ENCODE peak calls at places on chromosomes 6 and 20, in eight cellular contexts. One of them, this sample, is unnamed.

GRCh38 chr6:15770347-15771143 is 107.7 kb upstream of the DTNBP1 start:
- DNase-seq in omental fat pad: no peak
- DNase-seq in heart left ventricle: no peak
- DNase-seq in upper lobe of right lung: no peak
- DNase-seq in astrocyte of the spinal cord: no peak
- DNase-seq in HCT116: no peak
- DNase-seq in mesothelial cell of epicardium: no peak
- DNase-seq in OCI-LY7: peak; percentile 2
- DNase-seq in this sample: no peak

GRCh38 chr6:83812595-83812994 is 40.6 kb upstream of the RIPPLY2 start:
- DNase-seq in astrocyte of the spinal cord: no peak
- DNase-seq in heart left ventricle: no peak
- DNase-seq in upper lobe of right lung: no peak
- DNase-seq in omental fat pad: no peak
- DNase-seq in mesothelial cell of epicardium: no peak
- DNase-seq in OCI-LY7: no peak
- DNase-seq in HCT116: no peak
- DNase-seq in this sample: no peak

GRCh38 chr6:156585859-156586258 is 191.3 kb upstream of the ARID1B start:
- DNase-seq in omental fat pad: no peak
- DNase-seq in OCI-LY7: no peak
- DNase-seq in HCT116: no peak
- DNase-seq in heart left ventricle: no peak
- DNase-seq in astrocyte of the spinal cord: no peak
- DNase-seq in mesothelial cell of epicardium: no peak
- DNase-seq in upper lobe of right lung: no peak
- DNase-seq in this sample: no peak

GRCh38 chr6:30798501-30798900 is 54.2 kb upstream of the IER3 start:
- DNase-seq in OCI-LY7: no peak
- DNase-seq in astrocyte of the spinal cord: no peak
- DNase-seq in upper lobe of right lung: no peak
- DNase-seq in mesothelial cell of epicardium: no peak
- DNase-seq in heart left ventricle: no peak
- DNase-seq in omental fat pad: no peak
- DNase-seq in HCT116: no peak
- DNase-seq in this sample: no peak

GRCh38 chr6:62623851-62624532 is 338.0 kb upstream of the KHDRBS2 start:
- DNase-seq in heart left ventricle: no peak
- DNase-seq in upper lobe of right lung: no peak
- DNase-seq in OCI-LY7: no peak
- DNase-seq in mesothelial cell of epicardium: no peak
- DNase-seq in omental fat pad: no peak
- DNase-seq in HCT116: no peak
- DNase-seq in astrocyte of the spinal cord: no peak
- DNase-seq in this sample: no peak

GRCh38 chr6:55182016-55182650 is 7.8 kb downstream of the HCRTR2 start:
- DNase-seq in heart left ventricle: no peak
- DNase-seq in omental fat pad: no peak
- DNase-seq in astrocyte of the spinal cord: no peak
- DNase-seq in mesothelial cell of epicardium: no peak
- DNase-seq in HCT116: no peak
- DNase-seq in OCI-LY7: no peak
- DNase-seq in upper lobe of right lung: no peak
- DNase-seq in this sample: no peak

GRCh38 chr20:63151554-63152321 is 64.2 kb downstream of the YTHDF1 start:
- DNase-seq in omental fat pad: no peak
- DNase-seq in astrocyte of the spinal cord: no peak
- DNase-seq in OCI-LY7: no peak
- DNase-seq in heart left ventricle: peak; percentile 48
- DNase-seq in HCT116: no peak
- DNase-seq in upper lobe of right lung: no peak
- DNase-seq in mesothelial cell of epicardium: no peak
- DNase-seq in this sample: no peak

GRCh38 chr6:38806271-38806670 is 91.2 kb downstream of the DNAH8 start:
- DNase-seq in HCT116: no peak
- DNase-seq in upper lobe of right lung: no peak
- DNase-seq in omental fat pad: no peak
- DNase-seq in astrocyte of the spinal cord: no peak
- DNase-seq in heart left ventricle: no peak
- DNase-seq in OCI-LY7: no peak
- DNase-seq in mesothelial cell of epicardium: no peak
- DNase-seq in this sample: no peak

GRCh38 chr6:41723178-41723935 is 12.1 kb downstream of the TFEB start:
- DNase-seq in OCI-LY7: peak; percentile 94
- DNase-seq in omental fat pad: peak; percentile 40
- DNase-seq in mesothelial cell of epicardium: peak; percentile 47
- DNase-seq in HCT116: no peak
- DNase-seq in upper lobe of right lung: peak; percentile 93
- DNase-seq in heart left ventricle: peak; percentile 91
- DNase-seq in astrocyte of the spinal cord: peak; percentile 79
- DNase-seq in this sample: no peak

GRCh38 chr20:58149412-58150091 is 78.9 kb downstream of the ANKRD60 start:
- DNase-seq in heart left ventricle: no peak
- DNase-seq in omental fat pad: no peak
- DNase-seq in upper lobe of right lung: no peak
- DNase-seq in HCT116: no peak
- DNase-seq in mesothelial cell of epicardium: no peak
- DNase-seq in OCI-LY7: no peak
- DNase-seq in astrocyte of the spinal cord: no peak
- DNase-seq in this sample: no peak

GRCh38 chr6:170147056-170147787 is 143.7 kb downstream of the DLL1 start:
- DNase-seq in upper lobe of right lung: no peak
- DNase-seq in mesothelial cell of epicardium: no peak
- DNase-seq in OCI-LY7: no peak
- DNase-seq in omental fat pad: no peak
- DNase-seq in astrocyte of the spinal cord: no peak
- DNase-seq in HCT116: no peak
- DNase-seq in heart left ventricle: peak; percentile 59
- DNase-seq in this sample: no peak
- TF ChIP-seq CTCF in upper lobe of right lung: no peak
- TF ChIP-seq CTCF in mesothelial cell of epicardium: no peak
- TF ChIP-seq CTCF in OCI-LY7: no peak
- TF ChIP-seq CTCF in omental fat pad: no peak
- TF ChIP-seq CTCF in astrocyte of the spinal cord: no peak
- TF ChIP-seq CTCF in HCT116: no peak
- TF ChIP-seq CTCF in heart left ventricle: no peak
- TF ChIP-seq CTCF in this sample: no peak

GRCh38 chr20:4449977-4450715 is 271.6 kb upstream of the PRND start:
- DNase-seq in mesothelial cell of epicardium: no peak
- DNase-seq in upper lobe of right lung: no peak
- DNase-seq in astrocyte of the spinal cord: peak; percentile 58
- DNase-seq in heart left ventricle: no peak
- DNase-seq in HCT116: peak; percentile 13
- DNase-seq in omental fat pad: no peak
- DNase-seq in OCI-LY7: no peak
- DNase-seq in this sample: no peak
- TF ChIP-seq CTCF in mesothelial cell of epicardium: no peak
- TF ChIP-seq CTCF in upper lobe of right lung: peak; percentile 10
- TF ChIP-seq CTCF in astrocyte of the spinal cord: peak; percentile 47
- TF ChIP-seq CTCF in heart left ventricle: no peak
- TF ChIP-seq CTCF in HCT116: no peak
- TF ChIP-seq CTCF in omental fat pad: no peak
- TF ChIP-seq CTCF in OCI-LY7: no peak
- TF ChIP-seq CTCF in this sample: peak; percentile 26

GRCh38 chr20:17494201-17494600 is 37.0 kb downstream of the BFSP1 start:
- DNase-seq in omental fat pad: no peak
- DNase-seq in upper lobe of right lung: no peak
- DNase-seq in mesothelial cell of epicardium: no peak
- DNase-seq in astrocyte of the spinal cord: no peak
- DNase-seq in OCI-LY7: no peak
- DNase-seq in HCT116: no peak
- DNase-seq in heart left ventricle: no peak
- DNase-seq in this sample: no peak
- TF ChIP-seq CTCF in omental fat pad: no peak
- TF ChIP-seq CTCF in upper lobe of right lung: no peak
- TF ChIP-seq CTCF in mesothelial cell of epicardium: no peak
- TF ChIP-seq CTCF in astrocyte of the spinal cord: no peak
- TF ChIP-seq CTCF in OCI-LY7: no peak
- TF ChIP-seq CTCF in HCT116: no peak
- TF ChIP-seq CTCF in heart left ventricle: no peak
- TF ChIP-seq CTCF in this sample: no peak

DNA sequence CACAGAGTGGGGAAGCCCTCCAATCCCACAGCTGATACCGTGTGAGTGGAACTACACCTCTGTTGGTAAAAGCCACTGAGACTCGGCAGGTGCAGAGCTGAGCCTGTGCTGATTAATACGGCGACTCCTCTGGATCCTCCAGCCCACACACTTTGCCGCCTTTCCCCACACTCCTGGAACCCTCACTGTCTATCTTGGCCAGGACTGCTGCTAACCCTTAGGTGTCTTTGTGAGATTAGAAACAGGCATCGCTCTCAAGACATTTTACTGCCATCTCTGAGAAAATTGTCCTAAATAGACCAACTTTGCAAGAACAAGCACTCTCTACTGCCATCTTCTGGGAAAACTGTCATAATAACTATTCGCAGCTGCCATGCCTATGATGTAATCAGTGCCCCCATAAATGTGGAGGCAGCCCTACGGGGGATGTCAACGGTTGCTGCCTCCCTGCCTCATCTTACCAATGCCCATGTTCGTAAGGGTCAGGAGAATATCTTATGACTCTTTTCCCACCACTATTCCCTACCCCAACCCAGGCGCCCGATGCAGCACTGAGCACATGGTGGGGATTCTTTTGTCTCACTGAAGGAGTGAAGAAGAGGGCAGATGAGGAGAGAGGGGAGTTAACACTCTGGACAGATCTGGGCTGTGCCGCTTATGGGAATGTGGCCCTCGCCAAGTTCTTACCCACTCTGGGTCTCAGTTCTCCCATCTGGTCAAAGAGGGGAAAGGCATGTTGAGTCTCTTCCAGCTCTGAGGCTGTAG is 26.1 kb upstream of the KCNB1 start:
- DNase-seq in upper lobe of right lung: no peak
- DNase-seq in astrocyte of the spinal cord: peak; percentile 43
- DNase-seq in HCT116: peak; percentile 28
- DNase-seq in mesothelial cell of epicardium: no peak
- DNase-seq in omental fat pad: no peak
- DNase-seq in heart left ventricle: no peak
- DNase-seq in OCI-LY7: peak; percentile 73
- DNase-seq in this sample: no peak
- TF ChIP-seq CTCF in upper lobe of right lung: peak; percentile 50
- TF ChIP-seq CTCF in astrocyte of the spinal cord: peak; percentile 60
- TF ChIP-seq CTCF in HCT116: peak; percentile 79
- TF ChIP-seq CTCF in mesothelial cell of epicardium: peak; percentile 37
- TF ChIP-seq CTCF in omental fat pad: no peak
- TF ChIP-seq CTCF in heart left ventricle: peak; percentile 49
- TF ChIP-seq CTCF in OCI-LY7: peak; percentile 77
- TF ChIP-seq CTCF in this sample: peak; percentile 63

GRCh38 chr20:34561661-34562060 is 3.1 kb downstream of the MAP1LC3A start:
- DNase-seq in upper lobe of right lung: no peak
- DNase-seq in astrocyte of the spinal cord: no peak
- DNase-seq in OCI-LY7: no peak
- DNase-seq in HCT116: no peak
- DNase-seq in heart left ventricle: no peak
- DNase-seq in mesothelial cell of epicardium: no peak
- DNase-seq in omental fat pad: no peak
- DNase-seq in this sample: no peak

GRCh38 chr20:34560141-34560523 is 1.6 kb downstream of the MAP1LC3A start:
- DNase-seq in HCT116: no peak
- DNase-seq in mesothelial cell of epicardium: no peak
- DNase-seq in OCI-LY7: no peak
- DNase-seq in astrocyte of the spinal cord: no peak
- DNase-seq in omental fat pad: no peak
- DNase-seq in upper lobe of right lung: no peak
- DNase-seq in heart left ventricle: no peak
- DNase-seq in this sample: no peak

GRCh38 chr20:34560614-34561013 is 2.1 kb downstream of the MAP1LC3A start:
- DNase-seq in upper lobe of right lung: no peak
- DNase-seq in mesothelial cell of epicardium: no peak
- DNase-seq in astrocyte of the spinal cord: no peak
- DNase-seq in heart left ventricle: no peak
- DNase-seq in HCT116: no peak
- DNase-seq in omental fat pad: no peak
- DNase-seq in OCI-LY7: no peak
- DNase-seq in this sample: no peak

GRCh38 chr20:34564810-34565209 is 6.3 kb downstream of the MAP1LC3A start:
- DNase-seq in OCI-LY7: no peak
- DNase-seq in omental fat pad: no peak
- DNase-seq in mesothelial cell of epicardium: no peak
- DNase-seq in heart left ventricle: no peak
- DNase-seq in HCT116: no peak
- DNase-seq in upper lobe of right lung: no peak
- DNase-seq in astrocyte of the spinal cord: no peak
- DNase-seq in this sample: no peak

DNA sequence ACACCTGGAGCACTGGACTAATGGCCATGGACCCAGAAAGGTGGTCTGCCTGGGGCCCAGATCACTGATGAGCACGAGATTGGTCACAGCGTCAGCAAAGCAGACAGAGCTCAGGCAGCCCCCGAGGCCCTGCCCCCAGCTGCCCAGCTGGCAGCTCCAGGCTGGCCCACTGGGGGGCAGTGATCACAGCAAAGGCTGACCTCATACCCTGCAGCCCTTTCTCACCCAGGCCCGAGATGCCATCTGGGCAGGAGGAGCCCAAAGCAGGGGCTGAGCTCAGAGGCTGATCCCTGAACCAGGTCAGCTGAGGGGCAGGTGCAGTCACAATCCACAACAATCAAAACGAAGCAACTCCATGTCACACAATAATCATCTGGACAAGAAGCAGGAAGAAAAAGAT is 4.1 kb downstream of the MAP1LC3A start:
- DNase-seq in OCI-LY7: peak; percentile 23
- DNase-seq in astrocyte of the spinal cord: no peak
- DNase-seq in heart left ventricle: no peak
- DNase-seq in upper lobe of right lung: no peak
- DNase-seq in mesothelial cell of epicardium: no peak
- DNase-seq in HCT116: no peak
- DNase-seq in omental fat pad: no peak
- DNase-seq in this sample: no peak
- TF ChIP-seq CTCF in OCI-LY7: peak; percentile 61
- TF ChIP-seq CTCF in astrocyte of the spinal cord: peak; percentile 52
- TF ChIP-seq CTCF in heart left ventricle: peak; percentile 24
- TF ChIP-seq CTCF in upper lobe of right lung: peak; percentile 40
- TF ChIP-seq CTCF in mesothelial cell of epicardium: no peak
- TF ChIP-seq CTCF in HCT116: peak; percentile 19
- TF ChIP-seq CTCF in omental fat pad: no peak
- TF ChIP-seq CTCF in this sample: peak; percentile 56

DNA sequence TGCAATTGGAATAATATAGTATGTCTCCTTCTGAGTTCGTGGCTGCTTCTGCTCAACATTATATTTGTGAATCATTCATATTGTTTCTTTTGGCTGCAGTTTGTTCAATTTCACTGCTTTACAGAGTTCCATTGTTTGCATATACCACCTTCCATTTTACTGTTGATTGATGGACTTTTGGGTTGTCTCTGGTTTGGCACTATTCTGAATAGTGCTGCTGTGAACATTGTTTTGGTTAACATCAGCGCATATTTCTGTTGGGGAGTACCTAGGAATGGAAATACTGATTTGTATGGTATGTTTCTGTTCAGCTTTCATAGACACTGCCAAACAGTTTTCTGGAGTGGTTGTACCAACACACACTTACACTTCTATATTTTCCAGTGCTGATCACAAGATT is 46.9 kb downstream of the UST start:
- DNase-seq in OCI-LY7: no peak
- DNase-seq in mesothelial cell of epicardium: no peak
- DNase-seq in heart left ventricle: no peak
- DNase-seq in omental fat pad: no peak
- DNase-seq in upper lobe of right lung: no peak
- DNase-seq in astrocyte of the spinal cord: peak; percentile 65
- DNase-seq in HCT116: no peak
- DNase-seq in this sample: no peak
- TF ChIP-seq CTCF in OCI-LY7: no peak
- TF ChIP-seq CTCF in mesothelial cell of epicardium: no peak
- TF ChIP-seq CTCF in heart left ventricle: no peak
- TF ChIP-seq CTCF in omental fat pad: no peak
- TF ChIP-seq CTCF in upper lobe of right lung: no peak
- TF ChIP-seq CTCF in astrocyte of the spinal cord: no peak
- TF ChIP-seq CTCF in HCT116: no peak
- TF ChIP-seq CTCF in this sample: no peak

GRCh38 chr20:47359533-47360206 is 3.2 kb upstream of the ZMYND8 start:
- DNase-seq in upper lobe of right lung: no peak
- DNase-seq in astrocyte of the spinal cord: no peak
- DNase-seq in OCI-LY7: no peak
- DNase-seq in HCT116: no peak
- DNase-seq in omental fat pad: no peak
- DNase-seq in mesothelial cell of epicardium: no peak
- DNase-seq in heart left ventricle: no peak
- DNase-seq in this sample: no peak
- TF ChIP-seq CTCF in upper lobe of right lung: no peak
- TF ChIP-seq CTCF in astrocyte of the spinal cord: no peak
- TF ChIP-seq CTCF in OCI-LY7: no peak
- TF ChIP-seq CTCF in HCT116: no peak
- TF ChIP-seq CTCF in omental fat pad: no peak
- TF ChIP-seq CTCF in mesothelial cell of epicardium: no peak
- TF ChIP-seq CTCF in heart left ventricle: no peak
- TF ChIP-seq CTCF in this sample: no peak

This sample was measured in progenitor cell of endocrine pancreas.